ENCODE peak calls at places on chromosomes 11 and 22, in five cellular contexts. G, N, C, R and I are unnamed samples.
A peak's percentile ranks its signal among the peaks of the same experiment; 100 is the strongest.

GRCh38 chr22:32822188-32822877 is 20.8 kb downstream of the TIMP3 start:
- DNase-seq in G (no peak), N (no peak), C (no peak), R (no peak), I (no peak)

GRCh38 chr11:120172921-120173705 is 35.2 kb upstream of the TRIM29 start:
- DNase-seq in G (no peak), N (no peak), C (no peak), R (no peak), I (no peak)

GRCh38 chr11:41309111-41309522 is 150.3 kb downstream of the LRRC4C start:
- DNase-seq in G (peak; percentile 46), N (no peak), C (no peak), R (no peak), I (no peak)

GRCh38 chr22:36673821-36674220 is 29.7 kb downstream of the CACNG2 start:
- DNase-seq in G (no peak), N (no peak), C (no peak), R (no peak), I (no peak)

GRCh38 chr11:92811341-92811740 is 158.1 kb upstream of the MTNR1B start:
- DNase-seq in G (no peak), N (no peak), C (no peak), R (no peak), I (peak; percentile 58)

GRCh38 chr11:101974255-101974654 is 57.9 kb upstream of the ANGPTL5 start:
- DNase-seq in G (no peak), N (no peak), C (no peak), R (no peak), I (no peak)

GRCh38 chr11:77052531-77052930 is 14.2 kb upstream of the CAPN5 start:
- DNase-seq in G (no peak), N (no peak), C (no peak), R (no peak), I (no peak)

GRCh38 chr22:32660292-32660691 is 141.2 kb upstream of the TIMP3 start:
- DNase-seq in G (peak; percentile 92), N (peak; percentile 69), C (peak; percentile 79), R (peak; percentile 70), I (peak; percentile 35)

GRCh38 chr11:61795459-61795858 is 2.7 kb downstream of the FEN1 start:
- DNase-seq in G (no peak), N (no peak), C (no peak), R (no peak), I (no peak)

GRCh38 chr22:44438056-44438455 is 60.0 kb downstream of the RTL6 start:
- DNase-seq in G (peak; percentile 78), N (no peak), C (no peak), R (no peak), I (no peak)

GRCh38 chr22:38313384-38313955 is 3.8 kb downstream of the CSNK1E start:
- DNase-seq in G (no peak), N (peak; percentile 86), C (no peak), R (peak; percentile 50), I (no peak)

GRCh38 chr22:17588606-17589005 is 25.3 kb downstream of the SLC25A18 start:
- DNase-seq in G (no peak), N (no peak), C (no peak), R (no peak), I (no peak)

GRCh38 chr11:78350646-78351165 is 66.9 kb downstream of the GAB2 start:
- DNase-seq in G (no peak), N (no peak), C (no peak), R (no peak), I (no peak)

GRCh38 chr11:27795955-27796861 is 96.0 kb upstream of the BDNF start:
- DNase-seq in G (peak; percentile 72), N (no peak), C (peak; percentile 23), R (peak; percentile 26), I (no peak)

GRCh38 chr22:26687439-26687838 is 30.1 kb downstream of the MIAT start:
- DNase-seq in G (no peak), N (no peak), C (no peak), R (no peak), I (no peak)

GRCh38 chr11:69367211-69367964 is 73.4 kb downstream of the MYEOV start:
- DNase-seq in G (peak; percentile 13), N (no peak), C (no peak), R (peak; percentile 20), I (no peak)

GRCh38 chr11:134024420-134025085 is 44.3 kb upstream of the JAM3 start:
- DNase-seq in G (no peak), N (no peak), C (no peak), R (no peak), I (peak; percentile 73)

GRCh38 chr22:44456661-44457412 is 41.2 kb downstream of the RTL6 start:
- DNase-seq in G (peak; percentile 5), N (no peak), C (no peak), R (no peak), I (no peak)

GRCh38 chr11:77184136-77184860 is 56.3 kb downstream of the MYO7A start:
- DNase-seq in G (no peak), N (no peak), C (peak; percentile 34), R (no peak), I (no peak)

GRCh38 chr11:37504925-37505324 is 906.9 kb upstream of the RAG2 start:
- DNase-seq in G (no peak), N (no peak), C (no peak), R (no peak), I (no peak)

GRCh38 chr11:83694191-83694905 is 408.2 kb upstream of the CCDC90B start:
- DNase-seq in G (no peak), N (no peak), C (no peak), R (no peak), I (no peak)

GRCh38 chr11:130652671-130653335 is 204.4 kb downstream of the ADAMTS15 start:
- DNase-seq in G (peak; percentile 17), N (peak; percentile 75), C (no peak), R (peak; percentile 39), I (no peak)

GRCh38 chr11:18775492-18776292 is 15.9 kb downstream of the PTPN5 start:
- DNase-seq in G (peak; percentile 96), N (no peak), C (peak; percentile 84), R (peak; percentile 70), I (no peak)

GRCh38 chr22:46145361-46145851 is 4.9 kb upstream of the PPARA start:
- DNase-seq in G (peak; percentile 34), N (no peak), C (no peak), R (no peak), I (no peak)

GRCh38 chr11:69000831-69001245 is 12.2 kb downstream of the MRGPRF start:
- DNase-seq in G (peak; percentile 44), N (peak; percentile 87), C (peak; percentile 14), R (no peak), I (no peak)

GRCh38 chr11:123560001-123560400 is 94.4 kb downstream of the SCN3B start:
- DNase-seq in G (no peak), N (peak; percentile 45), C (peak; percentile 77), R (peak; percentile 46), I (peak; percentile 78)

GRCh38 chr11:128802358-128802981 is 64.6 kb downstream of the KCNJ1 start:
- DNase-seq in G (peak; percentile 83), N (no peak), C (no peak), R (peak; percentile 31), I (no peak)

GRCh38 chr11:17408641-17409040 is 20.2 kb upstream of the KCNJ11 start:
- DNase-seq in G (no peak), N (no peak), C (no peak), R (no peak), I (no peak)

GRCh38 chr11:113077379-113077778 is 116.2 kb downstream of the NCAM1 start:
- DNase-seq in G (no peak), N (no peak), C (no peak), R (peak; percentile 72), I (no peak)

GRCh38 chr11:113073290-113073953 is 112.2 kb downstream of the NCAM1 start:
- DNase-seq in G (no peak), N (no peak), C (no peak), R (no peak), I (no peak)
- H3K27ac ChIP-seq in G (no peak overlapping the region), N (no peak overlapping the region), C (no peak overlapping the region), R (no peak overlapping the region), I (no peak overlapping the region)

GRCh38 chr22:50310949-50311444 is 3.6 kb upstream of the PLXNB2 start:
- DNase-seq in G (peak; percentile 44), N (no peak), C (no peak), R (no peak), I (no peak)
- H3K27ac ChIP-seq in G (no peak overlapping the region), N (no peak overlapping the region), C (no peak overlapping the region), R (no peak overlapping the region), I (no peak overlapping the region)

GRCh38 chr11:111382451-111382850 is 3.4 kb upstream of the POU2AF1 start:
- DNase-seq in G (no peak), N (no peak), C (no peak), R (no peak), I (no peak)
- H3K27ac ChIP-seq in G (no peak overlapping the region), N (no peak overlapping the region), C (no peak overlapping the region), R (no peak overlapping the region), I (no peak overlapping the region)

DNA sequence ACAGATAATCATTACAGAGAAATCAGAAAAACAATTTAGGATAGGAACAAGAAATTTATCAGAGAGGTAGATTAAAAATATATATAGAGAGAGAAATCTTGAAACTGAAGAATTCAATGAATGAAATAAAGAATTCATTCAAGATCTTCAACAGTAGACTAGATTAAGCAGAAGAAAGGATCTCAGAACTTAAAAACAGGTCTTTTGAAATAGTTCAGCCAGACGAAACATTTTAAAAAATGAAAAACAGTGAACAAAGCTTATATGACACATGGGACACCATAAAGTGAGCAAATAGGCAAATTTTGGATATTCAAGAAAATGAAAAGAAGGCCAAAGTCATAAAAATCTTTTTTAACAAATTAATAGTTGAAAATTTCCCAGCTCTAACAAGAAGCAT is 138.8 kb downstream of the CASP12 start:
- DNase-seq in G (no peak), N (no peak), C (no peak), R (no peak), I (no peak)
- H3K27ac ChIP-seq in G (no peak overlapping the region), N (no peak overlapping the region), C (no peak overlapping the region), R (no peak overlapping the region), I (no peak overlapping the region)

GRCh38 chr11:20111871-20112270 is 48.4 kb downstream of the DBX1 start:
- DNase-seq in G (no peak), N (no peak), C (no peak), R (no peak), I (no peak)
- H3K27ac ChIP-seq in G (peak overlapping the region; percentile 4), N (peak overlapping the region; percentile 91), C (peak overlapping the region; percentile 82), R (peak overlapping the region; percentile 75), I (peak overlapping the region; percentile 77)

GRCh38 chr11:62882428-62882742 is 1.7 kb downstream of the SLC3A2 start:
- DNase-seq in G (no peak), N (no peak), C (no peak), R (no peak), I (no peak)

GRCh38 chr11:62883677-62884076 is 3.0 kb downstream of the SLC3A2 start:
- DNase-seq in G (no peak), N (no peak), C (no peak), R (no peak), I (no peak)

GRCh38 chr11:62880803-62881578 is at the start of gene SLC3A2:
- DNase-seq in G (peak; percentile 97), N (peak; percentile 90), C (peak; percentile 95), R (peak; percentile 92), I (peak; percentile 88)

GRCh38 chr11:62881579-62882427 is 1.1 kb downstream of the SLC3A2 start:
- DNase-seq in G (no peak), N (peak; percentile 98), C (peak; percentile 95), R (peak; percentile 94), I (peak; percentile 89)

GRCh38 chr11:62882811-62883496 is 2.3 kb downstream of the SLC3A2 start:
- DNase-seq in G (no peak), N (no peak), C (no peak), R (no peak), I (no peak)
- H3K27ac ChIP-seq in G (peak overlapping the region; percentile 7), N (peak overlapping the region; percentile 100), C (peak overlapping the region; percentile 99), R (peak overlapping the region; percentile 99), I (peak overlapping the region; percentile 97)

GRCh38 chr11:22769081-22769480 is 60.5 kb downstream of the SVIP start:
- DNase-seq in G (no peak), N (no peak), C (no peak), R (no peak), I (no peak)
- H3K27ac ChIP-seq in G (no peak overlapping the region), N (no peak overlapping the region), C (no peak overlapping the region), R (no peak overlapping the region), I (no peak overlapping the region)